ENCODE peak calls at places on chromosomes 1 and 21, in seven cellular contexts. R is stimulated activated CD8-positive, alpha-beta memory T cell treated with anti-CD3 and anti-CD28 coated beads, Interleukin-7, amount 100 ng/mL, for 24 hours; V is NCI-H2081; X is epithelial cell of esophagus; B is mesothelial cell of epicardium; W is GM03348; J is mesenteric fat pad. T is an unnamed sample.

GRCh38 chr1:245198755-245199516 is 44.2 kb downstream of the KIF26B start:
- DNase-seq in R (no peak), V (no peak), W (no peak), X (no peak), J (no peak), B (no peak), T (no peak)

GRCh38 chr1:110150330-110151174 is at the start of gene SLC6A17:
- DNase-seq in V (peak), J (no peak), B (no peak), W (peak), R (peak), X (peak), T (peak)

GRCh38 chr1:184030433-184031126 is 6.9 kb downstream of the COLGALT2 start:
- DNase-seq in X (peak), R (no peak), B (no peak), J (no peak), W (no peak), V (no peak), T (no peak)

GRCh38 chr1:21262282-21263051 is 27.8 kb downstream of the ECE1 start:
- DNase-seq in W (peak), B (no peak), X (no peak), J (no peak), V (no peak), R (no peak), T (no peak)

GRCh38 chr1:78054559-78054958 is 8.8 kb downstream of the GIPC2 start:
- DNase-seq in J (no peak), V (no peak), W (no peak), R (no peak), B (no peak), X (no peak), T (no peak)

GRCh38 chr1:162367772-162368171 is 8.9 kb downstream of the SPATA46 start:
- DNase-seq in X (no peak), J (no peak), W (no peak), B (no peak), V (no peak), R (no peak), T (no peak)

GRCh38 chr1:113205980-113206766 is 133.2 kb downstream of the LRIG2 start:
- DNase-seq in X (peak), V (no peak), R (no peak), W (no peak), B (no peak), J (no peak), T (no peak)

GRCh38 chr1:98794196-98794886 is 132.8 kb downstream of the SNX7 start:
- DNase-seq in V (peak), R (no peak), J (no peak), X (peak), B (no peak), W (peak), T (no peak)

GRCh38 chr1:66944330-66945274 is 19.8 kb downstream of the MIER1 start:
- DNase-seq in W (no peak), R (no peak), X (peak), V (no peak), B (no peak), J (no peak), T (no peak)

GRCh38 chr21:42384184-42384583 is 11.7 kb downstream of the TMPRSS3 start:
- DNase-seq in X (no peak), R (no peak), J (no peak), B (no peak), V (no peak), W (no peak), T (no peak)

GRCh38 chr1:117098287-117098890 is 23.2 kb downstream of the TRIM45 start:
- DNase-seq in B (no peak), W (no peak), R (no peak), V (no peak), X (no peak), J (no peak), T (no peak)

GRCh38 chr1:224736619-224737352 is 120.7 kb downstream of the CNIH3 start:
- DNase-seq in J (no peak), B (no peak), V (no peak), X (no peak), W (peak), R (no peak), T (no peak)

T was measured in NCI-H2171.